ENCODE peak calls at places on chromosome 17, in five cellular contexts. E, C, I, Q and J are unnamed samples.

GRCh38 chr17:65856865-65857264 is 295.4 kb upstream of the AXIN2 start:
- DNase-seq in I (peak; percentile 29), Q (peak; percentile 32), C (no peak), E (no peak), J (no peak)

GRCh38 chr17:78597923-78598545 is 20.8 kb upstream of the DNAH17 start:
- DNase-seq in Q (peak; percentile 12), C (peak; percentile 14), E (no peak), I (no peak), J (no peak)

GRCh38 chr17:78905111-78905510 is 2.1 kb upstream of the CEP295NL start:
- DNase-seq in C (no peak), I (no peak), E (no peak), Q (no peak), J (no peak)

GRCh38 chr17:55743103-55743679 is 7.7 kb upstream of the PCTP start:
- DNase-seq in Q (peak; percentile 91), E (no peak), C (no peak), I (no peak), J (peak; percentile 68)

GRCh38 chr17:76565728-76566612 is 19.7 kb downstream of the ST6GALNAC2 start:
- DNase-seq in E (no peak), Q (no peak), C (no peak), I (no peak), J (no peak)

GRCh38 chr17:83055911-83056582 is 23.4 kb upstream of the METRNL start:
- DNase-seq in I (peak; percentile 63), C (no peak), E (no peak), Q (peak; percentile 62), J (no peak)

GRCh38 chr17:37025241-37025640 is 76.5 kb downstream of the AATF start:
- DNase-seq in Q (no peak), I (no peak), E (no peak), C (no peak), J (no peak)

GRCh38 chr17:68182940-68183551 is 64.8 kb upstream of the AMZ2 start:
- DNase-seq in Q (peak; percentile 55), I (no peak), E (peak; percentile 61), C (no peak), J (peak; percentile 45)

GRCh38 chr17:64599187-64599676 is 62.9 kb downstream of the SMURF2 start:
- DNase-seq in C (peak; percentile 64), I (no peak), Q (no peak), E (peak; percentile 31), J (no peak)

GRCh38 chr17:81043725-81044427 is 8.9 kb downstream of the BAIAP2 start:
- DNase-seq in Q (peak; percentile 77), C (no peak), I (no peak), E (no peak), J (no peak)

GRCh38 chr17:18026408-18026776 is 12.6 kb downstream of the ATPAF2 start:
- DNase-seq in I (no peak), Q (peak; percentile 68), E (no peak), C (no peak), J (no peak)

GRCh38 chr17:30864636-30865035 is 32.9 kb downstream of the ATAD5 start:
- DNase-seq in Q (no peak), E (no peak), C (no peak), I (no peak), J (no peak)

GRCh38 chr17:41917192-41917591 is 1.6 kb downstream of the ACLY start:
- DNase-seq in E (no peak), Q (peak; percentile 62), I (no peak), C (no peak), J (no peak)

GRCh38 chr17:39270923-39271322 is 45.2 kb upstream of the STAC2 start:
- DNase-seq in C (peak; percentile 43), I (peak; percentile 35), E (no peak), Q (peak; percentile 2), J (no peak)

GRCh38 chr17:13909901-13910519 is 159.3 kb upstream of the COX10 start:
- DNase-seq in Q (no peak), C (no peak), I (no peak), E (no peak), J (no peak)

GRCh38 chr17:81388612-81389367 is 6.5 kb upstream of the BAHCC1 start:
- DNase-seq in C (no peak), I (no peak), Q (no peak), E (no peak), J (no peak)

GRCh38 chr17:82734987-82735866 is at the start of gene FN3K:
- DNase-seq in C (peak; percentile 53), I (no peak), Q (peak; percentile 29), E (no peak), J (no peak)

GRCh38 chr17:42253173-42253545 is 23.0 kb downstream of the STAT5B start:
- DNase-seq in I (no peak), C (no peak), Q (no peak), E (no peak), J (no peak)

GRCh38 chr17:80889231-80889896 is 102.3 kb upstream of the CHMP6 start:
- DNase-seq in Q (no peak), I (no peak), E (no peak), C (no peak), J (no peak)

GRCh38 chr17:19344311-19345066 is 18.0 kb downstream of the B9D1 start:
- DNase-seq in C (no peak), Q (no peak), E (no peak), I (no peak), J (no peak)

GRCh38 chr17:73423806-73424205 is 112.0 kb upstream of the CDC42EP4 start:
- DNase-seq in C (no peak), I (no peak), E (no peak), Q (no peak), J (no peak)

GRCh38 chr17:64519601-64520000 is 12.8 kb downstream of the CEP95 start:
- DNase-seq in C (no peak), I (no peak), E (no peak), Q (no peak), J (no peak)

GRCh38 chr17:71899317-71899716 is 221.5 kb upstream of the SOX9 start:
- DNase-seq in I (peak; percentile 52), E (no peak), Q (peak; percentile 79), C (no peak), J (no peak)

GRCh38 chr17:9842057-9842758 is 16.5 kb downstream of the GLP2R start:
- DNase-seq in I (no peak), C (no peak), E (no peak), Q (no peak), J (no peak)

GRCh38 chr17:1693339-1693738 is 8.7 kb upstream of the PRPF8 start:
- DNase-seq in C (no peak), Q (peak; percentile 13), E (no peak), I (no peak), J (no peak)

GRCh38 chr17:50421308-50422031 is 4.5 kb upstream of the ACSF2 start:
- DNase-seq in Q (no peak), E (no peak), I (no peak), C (peak; percentile 65), J (no peak)

GRCh38 chr17:58121925-58122324 is 26.3 kb upstream of the OR4D1 start:
- DNase-seq in I (no peak), C (peak; percentile 55), E (no peak), Q (peak; percentile 20), J (no peak)

GRCh38 chr17:44331249-44331760 is 6.7 kb upstream of the SLC25A39 start:
- DNase-seq in E (peak; percentile 42), C (peak; percentile 83), Q (peak; percentile 53), I (peak; percentile 39), J (no peak)

GRCh38 chr17:21228111-21228510 is 14.2 kb upstream of the TMEM11 start:
- DNase-seq in I (no peak), C (no peak), Q (no peak), E (no peak), J (no peak)

GRCh38 chr17:30211371-30211770 is 24.1 kb downstream of the SLC6A4 start:
- DNase-seq in E (no peak), Q (no peak), C (no peak), I (no peak), J (no peak)

GRCh38 chr17:41800601-41801373 is 11.0 kb downstream of the P3H4 start:
- DNase-seq in Q (peak; percentile 100), E (no peak), C (no peak), I (no peak), J (peak; percentile 99)

GRCh38 chr17:70307430-70307829 is 138.1 kb downstream of the KCNJ2 start:
- DNase-seq in E (no peak), Q (no peak), C (no peak), I (no peak), J (no peak)

GRCh38 chr17:39965017-39965699 is 2.4 kb downstream of the GSDMA start:
- DNase-seq in C (no peak), Q (no peak), E (no peak), I (no peak), J (no peak)

GRCh38 chr17:60652484-60653247 is 25.0 kb upstream of the BCAS3 start:
- DNase-seq in I (no peak), E (no peak), C (peak; percentile 69), Q (no peak), J (no peak)